ENCODE peak calls at places on chromosomes 6 and 20, in six cellular contexts. C is esophagus squamous epithelium; D is foreskin keratinocyte; O is NCI-H460; L is activated CD8-positive, alpha-beta memory T cell treated with anti-CD3 and anti-CD28 coated beads for 4 hours; J is left cardiac atrium. A is an unnamed sample.

GRCh38 chr6:170207586-170207985 is 83.3 kb downstream of the DLL1 start:
- DNase-seq in J (no peak), D (no peak), O (no peak), C (no peak), L (no peak), A (no peak)

GRCh38 chr20:40945754-40946451 is 82.7 kb upstream of the TOP1 start:
- DNase-seq in O (peak), D (no peak), L (no peak), C (no peak), J (peak), A (no peak)

GRCh38 chr6:22569281-22570184 is at the start of gene HDGFL1:
- DNase-seq in J (no peak), O (no peak), C (no peak), D (no peak), L (no peak), A (no peak)

GRCh38 chr6:7691675-7692452 is 34.0 kb upstream of the BMP6 start:
- DNase-seq in L (no peak), O (peak), D (peak), J (peak), C (no peak), A (no peak)

GRCh38 chr20:48180039-48180438 is 394.8 kb upstream of the SULF2 start:
- DNase-seq in J (no peak), D (no peak), O (no peak), L (no peak), C (no peak), A (no peak)

GRCh38 chr6:14151773-14152172 is 34.2 kb downstream of the CD83 start:
- DNase-seq in D (no peak), J (no peak), L (no peak), O (no peak), C (no peak), A (no peak)

GRCh38 chr6:89413006-89413400 is 930 bp upstream of the RRAGD start:
- DNase-seq in C (no peak), L (no peak), J (no peak), O (no peak), D (no peak), A (no peak)

GRCh38 chr6:63839485-63839884 is 203.9 kb downstream of the PHF3 start:
- DNase-seq in L (no peak), D (no peak), O (no peak), J (no peak), C (no peak), A (no peak)

GRCh38 chr6:22320750-22321149 is 23.9 kb upstream of the PRL start:
- DNase-seq in O (no peak), J (no peak), L (no peak), C (no peak), D (peak), A (no peak)